ENCODE peak calls at places on chromosomes 13 and 19, in five cellular contexts. One of them, this sample, is unnamed.

GRCh38 chr13:112885782-112886268 is 83.2 kb upstream of the MCF2L start:
- DNase-seq in IMR-90: peak; percentile 87
- DNase-seq in PC-9: no peak
- DNase-seq in fibroblast of lung: peak; percentile 87
- DNase-seq in PC-3: peak; percentile 83
- DNase-seq in this sample: no peak

GRCh38 chr19:18832331-18833140 is 777 bp downstream of the UPF1 start:
- DNase-seq in IMR-90: no peak
- DNase-seq in PC-9: no peak
- DNase-seq in fibroblast of lung: peak; percentile 12
- DNase-seq in PC-3: peak; percentile 16
- DNase-seq in this sample: peak; percentile 49

GRCh38 chr13:20924758-20925394 is 22.3 kb upstream of the XPO4 start:
- DNase-seq in IMR-90: peak; percentile 84
- DNase-seq in PC-9: peak; percentile 48
- DNase-seq in fibroblast of lung: peak; percentile 89
- DNase-seq in PC-3: peak; percentile 86
- DNase-seq in this sample: peak; percentile 55

GRCh38 chr13:99922631-99923404 is 48.7 kb downstream of the ZIC5 start:
- DNase-seq in IMR-90: no peak
- DNase-seq in PC-9: no peak
- DNase-seq in fibroblast of lung: no peak
- DNase-seq in PC-3: no peak
- DNase-seq in this sample: no peak

GRCh38 chr13:101289764-101290163 is 126.5 kb downstream of the NALCN start:
- DNase-seq in IMR-90: peak; percentile 75
- DNase-seq in PC-9: no peak
- DNase-seq in fibroblast of lung: peak; percentile 59
- DNase-seq in PC-3: no peak
- DNase-seq in this sample: no peak

GRCh38 chr13:110137677-110138008 is 169.3 kb downstream of the COL4A1 start:
- DNase-seq in IMR-90: no peak
- DNase-seq in PC-9: no peak
- DNase-seq in fibroblast of lung: no peak
- DNase-seq in PC-3: peak; percentile 58
- DNase-seq in this sample: peak; percentile 88

GRCh38 chr13:112146073-112146360 is 79.1 kb downstream of the SOX1 start:
- DNase-seq in IMR-90: no peak
- DNase-seq in PC-9: no peak
- DNase-seq in fibroblast of lung: no peak
- DNase-seq in PC-3: no peak
- DNase-seq in this sample: no peak

GRCh38 chr19:703329-703650 is 5.4 kb upstream of the PALM start:
- DNase-seq in IMR-90: no peak
- DNase-seq in PC-9: no peak
- DNase-seq in fibroblast of lung: no peak
- DNase-seq in PC-3: no peak
- DNase-seq in this sample: no peak

GRCh38 chr13:51025245-51025872 is 85.7 kb downstream of the C13orf42 start:
- DNase-seq in IMR-90: no peak
- DNase-seq in PC-9: no peak
- DNase-seq in fibroblast of lung: no peak
- DNase-seq in PC-3: no peak
- DNase-seq in this sample: no peak

GRCh38 chr13:73268306-73268705 is 209.5 kb downstream of the KLF5 start:
- DNase-seq in IMR-90: peak; percentile 65
- DNase-seq in PC-9: no peak
- DNase-seq in fibroblast of lung: peak; percentile 17
- DNase-seq in PC-3: peak; percentile 96
- DNase-seq in this sample: no peak

GRCh38 chr19:13997637-13997962 is 8.5 kb downstream of the RFX1 start:
- DNase-seq in IMR-90: no peak
- DNase-seq in PC-9: no peak
- DNase-seq in fibroblast of lung: no peak
- DNase-seq in PC-3: no peak
- DNase-seq in this sample: no peak

GRCh38 chr13:38398810-38399493 is 49.3 kb downstream of the UFM1 start:
- DNase-seq in IMR-90: peak; percentile 39
- DNase-seq in PC-9: no peak
- DNase-seq in fibroblast of lung: peak; percentile 73
- DNase-seq in PC-3: peak; percentile 8
- DNase-seq in this sample: no peak

GRCh38 chr13:25225970-25226369 is 53.9 kb upstream of the AMER2 start:
- DNase-seq in IMR-90: no peak
- DNase-seq in PC-9: no peak
- DNase-seq in fibroblast of lung: no peak
- DNase-seq in PC-3: no peak
- DNase-seq in this sample: no peak

GRCh38 chr13:114131581-114132418 is 623 bp downstream of the RASA3 start:
- DNase-seq in IMR-90: no peak
- DNase-seq in PC-9: no peak
- DNase-seq in fibroblast of lung: peak; percentile 31
- DNase-seq in PC-3: no peak
- DNase-seq in this sample: no peak

GRCh38 chr13:46109451-46109850 is 4.6 kb upstream of the CPB2 start:
- DNase-seq in IMR-90: no peak
- DNase-seq in PC-9: no peak
- DNase-seq in fibroblast of lung: no peak
- DNase-seq in PC-3: no peak
- DNase-seq in this sample: no peak

GRCh38 chr19:6010107-6010506 is 32.2 kb upstream of the RANBP3 start:
- DNase-seq in IMR-90: no peak
- DNase-seq in PC-9: no peak
- DNase-seq in fibroblast of lung: no peak
- DNase-seq in PC-3: no peak
- DNase-seq in this sample: no peak

GRCh38 chr13:80862466-80862865 is 521.5 kb upstream of the SPRY2 start:
- DNase-seq in IMR-90: no peak
- DNase-seq in PC-9: no peak
- DNase-seq in fibroblast of lung: peak; percentile 68
- DNase-seq in PC-3: no peak
- DNase-seq in this sample: no peak

GRCh38 chr19:4140237-4140711 is 13.2 kb upstream of the CREB3L3 start:
- DNase-seq in IMR-90: peak; percentile 72
- DNase-seq in PC-9: peak; percentile 45
- DNase-seq in fibroblast of lung: peak; percentile 76
- DNase-seq in PC-3: peak; percentile 64
- DNase-seq in this sample: peak; percentile 71

GRCh38 chr13:34358811-34359513 is 541.0 kb downstream of the RFC3 start:
- DNase-seq in IMR-90: peak; percentile 72
- DNase-seq in PC-9: peak; percentile 90
- DNase-seq in fibroblast of lung: peak; percentile 80
- DNase-seq in PC-3: peak; percentile 83
- DNase-seq in this sample: no peak

GRCh38 chr13:43132911-43133310 is 109.5 kb downstream of the DNAJC15 start:
- DNase-seq in IMR-90: no peak
- DNase-seq in PC-9: no peak
- DNase-seq in fibroblast of lung: no peak
- DNase-seq in PC-3: no peak
- DNase-seq in this sample: no peak

GRCh38 chr13:110116072-110116487 is 190.9 kb downstream of the COL4A1 start:
- DNase-seq in IMR-90: peak; percentile 60
- DNase-seq in PC-9: no peak
- DNase-seq in fibroblast of lung: peak; percentile 86
- DNase-seq in PC-3: peak; percentile 76
- DNase-seq in this sample: no peak

GRCh38 chr19:19849056-19849455 is 16.6 kb upstream of the ZNF253 start:
- DNase-seq in IMR-90: no peak
- DNase-seq in PC-9: no peak
- DNase-seq in fibroblast of lung: no peak
- DNase-seq in PC-3: no peak
- DNase-seq in this sample: no peak

GRCh38 chr13:95432141-95432540 is 120.4 kb upstream of the CLDN10 start:
- DNase-seq in IMR-90: no peak
- DNase-seq in PC-9: no peak
- DNase-seq in fibroblast of lung: no peak
- DNase-seq in PC-3: no peak
- DNase-seq in this sample: no peak

GRCh38 chr13:63297162-63297561 is 1881.5 kb upstream of the PCDH20 start:
- DNase-seq in IMR-90: no peak
- DNase-seq in PC-9: no peak
- DNase-seq in fibroblast of lung: no peak
- DNase-seq in PC-3: no peak
- DNase-seq in this sample: no peak

GRCh38 chr19:51493776-51494175 is 7.8 kb downstream of the SIGLEC12 start:
- DNase-seq in IMR-90: no peak
- DNase-seq in PC-9: no peak
- DNase-seq in fibroblast of lung: no peak
- DNase-seq in PC-3: no peak
- DNase-seq in this sample: no peak
- H2AFZ ChIP-seq in IMR-90: no peak overlapping the region
- H2AFZ ChIP-seq in PC-9: no peak overlapping the region
- H2AFZ ChIP-seq in fibroblast of lung: no peak overlapping the region
- H2AFZ ChIP-seq in PC-3: no peak overlapping the region
- H2AFZ ChIP-seq in this sample: no peak overlapping the region

DNA sequence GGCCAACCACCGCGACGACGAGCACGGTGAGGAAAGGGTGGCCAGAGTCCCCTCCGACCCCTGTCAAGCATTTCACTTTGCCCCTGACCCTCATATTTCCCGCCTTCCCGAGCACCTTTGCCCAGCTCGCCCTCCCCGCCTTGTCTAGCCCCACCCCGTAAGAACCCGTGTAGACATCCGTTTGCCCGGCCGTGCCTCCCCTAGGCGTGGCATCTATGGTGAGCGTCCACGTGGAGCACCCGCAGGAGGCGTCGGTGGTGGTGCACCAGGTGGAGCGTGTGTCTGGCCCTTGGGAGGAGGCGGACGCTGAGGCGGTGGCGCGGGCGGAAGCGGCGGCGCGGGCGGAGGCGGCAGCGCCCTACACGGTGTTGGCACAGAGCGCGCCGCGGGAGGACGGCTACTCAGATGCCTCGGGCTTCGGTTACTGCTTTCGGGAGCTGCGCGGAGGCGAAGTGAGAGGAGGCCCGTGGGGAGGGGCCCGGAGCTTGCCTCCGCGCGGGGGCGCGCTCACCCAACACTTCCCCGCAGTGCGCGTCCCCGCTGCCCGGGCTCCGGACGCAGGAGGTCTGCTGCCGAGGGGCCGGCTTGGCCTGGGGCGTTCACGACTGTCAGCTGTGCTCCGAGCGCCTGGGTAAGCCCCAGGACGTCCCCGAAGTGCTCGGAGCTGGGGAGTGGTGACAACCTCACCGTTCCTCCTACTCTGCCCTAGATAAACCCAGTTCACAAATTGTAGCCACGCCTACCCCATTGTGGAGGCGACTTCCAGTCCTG is 4.2 kb downstream of the LTBP4 start:
- DNase-seq in IMR-90: peak; percentile 31
- DNase-seq in PC-9: peak; percentile 83
- DNase-seq in fibroblast of lung: peak; percentile 63
- DNase-seq in PC-3: peak; percentile 83
- DNase-seq in this sample: peak; percentile 97
- H2AFZ ChIP-seq in IMR-90: peak overlapping the region; percentile 95
- H2AFZ ChIP-seq in PC-9: peak overlapping the region; percentile 78
- H2AFZ ChIP-seq in fibroblast of lung: no peak overlapping the region
- H2AFZ ChIP-seq in PC-3: peak overlapping the region; percentile 76
- H2AFZ ChIP-seq in this sample: peak overlapping the region; percentile 98

DNA sequence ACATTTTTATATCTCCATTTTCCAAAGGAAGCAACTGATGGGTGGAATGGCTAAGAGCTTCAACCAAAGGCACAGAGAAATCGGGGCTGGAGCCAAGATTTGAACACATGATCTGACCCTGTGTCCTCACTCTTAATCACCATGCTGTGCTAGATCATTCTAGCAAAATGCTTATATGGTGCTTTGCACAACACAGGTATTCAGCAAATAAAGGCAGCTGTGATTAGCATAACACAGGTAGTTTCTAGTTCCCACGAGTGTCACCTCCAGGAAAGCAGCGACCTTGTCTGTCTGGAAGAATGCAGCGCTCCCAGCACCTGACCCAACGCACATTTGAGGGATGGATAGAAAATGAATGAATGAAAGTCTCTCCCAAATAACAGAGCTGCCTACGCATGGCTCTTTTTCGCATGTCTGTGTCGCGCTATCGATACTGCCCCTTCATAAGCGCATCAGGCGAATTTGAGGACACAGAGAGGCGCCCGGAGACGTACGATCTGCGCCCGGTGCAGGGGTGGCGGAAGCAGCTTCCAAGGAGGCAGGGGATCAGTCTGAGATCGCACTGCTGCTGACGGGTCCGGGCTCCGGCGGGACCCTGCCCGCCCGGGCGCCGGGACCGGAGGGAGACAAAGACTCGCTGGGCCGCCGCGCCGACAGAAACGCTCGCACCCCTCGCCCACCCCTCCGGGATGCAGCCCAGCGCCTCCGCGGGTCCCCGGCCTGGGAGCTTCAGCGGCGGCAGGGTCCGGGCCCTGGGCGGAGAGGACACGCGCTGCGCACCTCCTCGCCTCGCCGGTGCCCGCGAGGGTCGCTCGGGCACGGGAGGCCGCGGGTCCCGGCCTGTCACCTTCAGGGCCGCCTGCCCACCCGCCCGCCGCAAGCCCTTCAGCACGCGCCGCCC is 609 bp downstream of the EPS15L1 start:
- DNase-seq in IMR-90: peak; percentile 55
- DNase-seq in PC-9: peak; percentile 60
- DNase-seq in fibroblast of lung: peak; percentile 49
- DNase-seq in PC-3: peak; percentile 42
- DNase-seq in this sample: peak; percentile 35
- H2AFZ ChIP-seq in IMR-90: peak overlapping the region; percentile 89
- H2AFZ ChIP-seq in PC-9: peak overlapping the region; percentile 76
- H2AFZ ChIP-seq in fibroblast of lung: peak overlapping the region; percentile 20
- H2AFZ ChIP-seq in PC-3: peak overlapping the region; percentile 60
- H2AFZ ChIP-seq in this sample: peak overlapping the region; percentile 6

GRCh38 chr19:57667220-57667619 is 1.5 kb upstream of the ZSCAN4 start:
- DNase-seq in IMR-90: no peak
- DNase-seq in PC-9: no peak
- DNase-seq in fibroblast of lung: no peak
- DNase-seq in PC-3: no peak
- DNase-seq in this sample: no peak

GRCh38 chr19:57668635-57669034 is at the start of gene ZSCAN4:
- DNase-seq in IMR-90: no peak
- DNase-seq in PC-9: no peak
- DNase-seq in fibroblast of lung: no peak
- DNase-seq in PC-3: no peak
- DNase-seq in this sample: no peak

GRCh38 chr19:57664269-57665127 is 4.2 kb upstream of the ZSCAN4 start:
- DNase-seq in IMR-90: peak; percentile 31
- DNase-seq in PC-9: peak; percentile 38
- DNase-seq in fibroblast of lung: peak; percentile 52
- DNase-seq in PC-3: peak; percentile 31
- DNase-seq in this sample: no peak

GRCh38 chr19:57671124-57671895 is 2.6 kb downstream of the ZSCAN4 start:
- DNase-seq in IMR-90: no peak
- DNase-seq in PC-9: no peak
- DNase-seq in fibroblast of lung: no peak
- DNase-seq in PC-3: no peak
- DNase-seq in this sample: no peak

DNA sequence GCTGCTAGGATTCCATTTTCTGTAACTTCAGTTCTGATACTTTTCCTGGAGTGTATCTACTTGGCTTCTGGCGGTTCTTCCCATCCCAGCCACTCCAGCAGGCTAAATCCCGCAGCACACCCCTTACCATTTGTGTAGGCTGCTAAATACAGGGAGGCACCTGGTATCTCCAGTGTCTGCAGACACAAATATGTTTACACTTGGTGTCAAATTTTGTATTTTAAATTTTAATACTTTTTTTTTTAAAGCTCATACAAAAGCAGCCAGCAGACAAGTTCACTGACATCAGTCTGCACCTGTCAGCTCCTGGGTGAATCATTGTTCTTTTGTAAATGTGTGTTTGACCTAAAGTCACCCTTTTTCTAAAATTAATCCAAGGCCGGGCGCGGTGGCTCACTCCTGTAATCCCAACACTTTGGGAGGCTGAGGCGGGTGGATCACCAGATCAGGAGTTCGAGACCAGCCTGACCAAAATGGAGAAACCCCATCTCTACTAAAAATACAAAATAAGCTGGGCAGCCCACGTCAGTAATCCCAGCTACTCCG is 3.4 kb upstream of the ZSCAN4 start:
- DNase-seq in IMR-90: no peak
- DNase-seq in PC-9: no peak
- DNase-seq in fibroblast of lung: no peak
- DNase-seq in PC-3: no peak
- DNase-seq in this sample: no peak
- H2AFZ ChIP-seq in IMR-90: peak overlapping the region; percentile 92
- H2AFZ ChIP-seq in PC-9: no peak overlapping the region
- H2AFZ ChIP-seq in fibroblast of lung: no peak overlapping the region
- H2AFZ ChIP-seq in PC-3: no peak overlapping the region
- H2AFZ ChIP-seq in this sample: no peak overlapping the region

This sample was measured in MM.1S.